ENCODE peak calls at places on chromosomes 7 and 10, in five cellular contexts. F is hepatocyte; V is CD8-positive, alpha-beta T cell; I is cardiac fibroblast; Y is foreskin fibroblast. S is an unnamed sample.

GRCh38 chr10:995559-995926 is 7.3 kb downstream of the GTPBP4 start:
- DNase-seq in F (no peak), V (no peak), I (no peak), Y (no peak), S (no peak)

GRCh38 chr10:14569274-14570060 is 205.2 kb downstream of the FAM107B start:
- DNase-seq in F (no peak), V (no peak), I (no peak), Y (no peak), S (no peak)

GRCh38 chr10:15254808-15255655 is 86.5 kb upstream of the NMT2 start:
- DNase-seq in F (no peak), V (peak), I (no peak), Y (no peak), S (peak)

GRCh38 chr10:1120761-1121160 is 64.6 kb downstream of the WDR37 start:
- DNase-seq in F (no peak), V (no peak), I (no peak), Y (no peak), S (no peak)

GRCh38 chr10:65341323-65341922 is 1584.4 kb upstream of the LRRTM3 start:
- DNase-seq in F (no peak), V (no peak), I (peak), Y (no peak), S (no peak)

GRCh38 chr7:110144599-110144998 is 946.3 kb upstream of the LRRN3 start:
- DNase-seq in F (no peak), V (no peak), I (no peak), Y (no peak), S (no peak)

GRCh38 chr7:4845740-4846142 is 16.1 kb downstream of the PAPOLB start:
- DNase-seq in F (peak), V (no peak), I (peak), Y (no peak), S (no peak)

GRCh38 chr10:107576746-107577145 is 412.2 kb upstream of the SORCS1 start:
- DNase-seq in F (no peak), V (no peak), I (no peak), Y (peak), S (no peak)

GRCh38 chr10:86580549-86580886 is 58.9 kb upstream of the WAPL start:
- DNase-seq in F (no peak), V (no peak), I (no peak), Y (no peak), S (no peak)

GRCh38 chr10:69318087-69318996 is 40.0 kb downstream of the HK1 start:
- DNase-seq in F (peak), V (peak), I (peak), Y (peak), S (peak)

GRCh38 chr10:75395955-75396860 is 5.4 kb downstream of the ZNF503 start:
- DNase-seq in F (peak), V (no peak), I (peak), Y (no peak), S (no peak)

GRCh38 chr7:1868400-1869165 is 198.5 kb downstream of the ELFN1 start:
- DNase-seq in F (no peak), V (no peak), I (no peak), Y (no peak), S (no peak)

GRCh38 chr10:126924915-126925300 is 19.7 kb downstream of the DOCK1 start:
- DNase-seq in F (no peak), V (no peak), I (peak), Y (no peak), S (no peak)

GRCh38 chr7:43534110-43534509 is 48.8 kb upstream of the STK17A start:
- DNase-seq in F (peak), V (no peak), I (no peak), Y (peak), S (no peak)

GRCh38 chr10:48884337-48885045 is 55.1 kb downstream of the LRRC18 start:
- DNase-seq in F (no peak), V (no peak), I (no peak), Y (no peak), S (no peak)

GRCh38 chr10:114323023-114323422 is 81.3 kb downstream of the AFAP1L2 start:
- DNase-seq in F (no peak), V (no peak), I (no peak), Y (no peak), S (no peak)

DNA sequence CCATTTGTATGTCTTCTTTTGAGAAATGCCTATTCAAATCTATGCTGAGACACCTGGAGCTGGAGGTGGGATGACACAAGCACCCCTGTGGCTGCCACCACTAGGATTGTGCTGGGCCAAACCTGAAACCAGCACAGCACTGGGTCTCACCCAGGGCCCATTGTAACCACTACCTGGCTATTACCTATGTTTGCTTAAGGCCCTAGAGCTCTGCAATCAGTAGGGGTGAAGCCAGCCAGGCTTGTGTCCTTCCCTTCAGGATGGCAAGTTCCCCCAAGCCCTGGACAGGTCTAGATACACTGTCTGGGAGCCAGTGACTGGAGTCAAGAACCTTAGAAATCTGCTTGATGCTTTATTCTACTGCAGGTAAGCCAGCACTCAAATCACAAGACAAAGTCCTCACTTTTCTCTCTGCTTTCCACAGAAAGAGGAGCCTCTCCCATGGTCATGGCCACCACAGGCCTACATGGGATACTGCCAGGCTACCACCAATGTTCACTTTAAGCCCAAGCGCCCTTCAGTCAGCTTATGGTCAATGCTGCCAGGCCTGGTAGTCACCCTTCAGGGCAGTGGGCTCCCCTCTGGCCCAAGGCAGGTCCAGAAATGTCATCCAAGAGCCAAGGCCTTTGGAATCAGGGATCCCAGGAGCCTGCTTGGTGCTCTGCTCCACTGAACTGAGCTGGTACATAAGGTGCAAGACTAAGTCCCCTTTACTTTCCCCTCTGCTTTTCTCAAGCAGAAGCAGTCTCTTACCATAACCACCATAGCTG is 105.3 kb downstream of the BMS1 start:
- DNase-seq in F (no peak), V (no peak), I (no peak), Y (no peak), S (no peak)
- H3K4me3 ChIP-seq in F (no peak), V (no peak), I (no peak), Y (no peak), S (no peak)

DNA sequence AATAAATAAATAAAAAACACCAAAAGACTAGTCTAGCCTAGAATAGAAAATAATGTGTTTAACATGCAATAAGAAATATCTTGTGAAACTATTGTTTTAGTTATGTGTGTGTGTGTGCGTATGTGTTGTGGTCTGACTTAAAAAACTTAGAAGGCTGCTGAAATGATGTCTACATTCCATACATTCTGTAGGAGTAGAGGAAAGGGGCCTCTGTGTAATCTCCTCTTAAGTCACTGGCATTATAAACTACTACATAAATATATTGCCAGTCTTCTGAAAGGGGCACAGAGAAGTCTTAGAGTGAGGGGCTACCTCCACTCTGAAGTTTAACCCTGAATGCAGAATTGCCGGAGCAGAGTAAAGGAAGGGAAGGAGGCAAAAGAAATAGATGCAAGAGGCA is 75.9 kb downstream of the DNAJC1 start:
- DNase-seq in F (no peak), V (no peak), I (peak), Y (peak), S (no peak)
- H3K4me3 ChIP-seq in F (no peak), V (no peak), I (no peak), Y (no peak), S (no peak)

GRCh38 chr7:149624419-149625338 is 127.1 kb upstream of the ZNF746 start:
- DNase-seq in F (peak), V (peak), I (peak), Y (peak), S (peak)

GRCh38 chr7:149625339-149625946 is 127.8 kb upstream of the ZNF746 start:
- DNase-seq in F (peak), V (peak), I (peak), Y (peak), S (peak)

GRCh38 chr7:149627911-149628310 is 130.3 kb upstream of the ZNF746 start:
- DNase-seq in F (no peak), V (no peak), I (no peak), Y (no peak), S (no peak)

GRCh38 chr7:149626972-149627371 is 129.4 kb upstream of the ZNF746 start:
- DNase-seq in F (no peak), V (no peak), I (no peak), Y (no peak), S (no peak)

GRCh38 chr7:149625947-149626392 is 128.4 kb upstream of the ZNF746 start:
- DNase-seq in F (peak), V (no peak), I (no peak), Y (peak), S (no peak)
- H3K4me3 ChIP-seq in F (no peak), V (no peak), I (no peak), Y (peak), S (no peak)

DNA sequence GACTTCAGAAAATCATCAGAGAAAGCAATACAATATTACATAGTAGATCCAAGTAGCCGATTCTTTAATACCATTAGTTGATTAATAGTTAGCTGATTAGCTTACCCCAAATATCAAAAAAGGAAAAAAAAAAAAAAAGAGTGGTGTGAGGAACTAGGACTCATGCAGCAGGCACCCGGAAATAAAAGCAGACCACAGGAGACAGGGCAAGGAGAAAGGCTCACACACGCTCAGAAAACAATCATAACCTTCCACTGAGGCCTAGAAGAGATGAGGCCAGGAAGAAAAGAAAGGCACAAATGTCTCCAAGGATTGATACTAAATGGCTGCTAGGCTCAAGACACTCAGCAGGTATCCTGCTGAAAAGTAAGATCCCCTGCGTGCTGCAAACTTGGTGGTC is 25.9 kb downstream of the TRDMT1 start:
- DNase-seq in F (no peak), V (no peak), I (peak), Y (peak), S (no peak)
- H3K4me3 ChIP-seq in F (no peak), V (peak), I (no peak), Y (no peak), S (no peak)

DNA sequence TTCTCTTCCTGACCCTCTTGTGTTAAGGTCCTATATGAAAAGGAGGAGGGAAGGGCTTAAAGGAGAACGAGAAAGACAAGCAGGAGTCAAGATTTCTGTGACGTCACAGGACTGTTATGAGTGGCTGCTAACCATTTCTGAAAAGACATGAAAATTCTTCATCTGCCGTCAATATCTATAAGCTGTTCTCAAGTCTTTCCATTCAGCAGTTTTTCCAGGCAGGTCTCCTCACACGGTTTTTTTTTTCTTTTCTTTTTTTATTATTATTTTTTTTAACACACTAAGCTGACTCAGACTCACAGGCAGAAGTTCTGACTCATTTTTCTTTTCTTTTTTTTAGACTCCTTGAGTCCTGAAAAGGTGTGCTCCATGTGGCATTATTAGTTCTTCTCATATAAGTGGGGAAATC is 72.0 kb downstream of the DGKI start:
- DNase-seq in F (no peak), V (no peak), I (peak), Y (peak), S (no peak)
- H3K4me3 ChIP-seq in F (no peak), V (no peak), I (no peak), Y (no peak), S (no peak)

DNA sequence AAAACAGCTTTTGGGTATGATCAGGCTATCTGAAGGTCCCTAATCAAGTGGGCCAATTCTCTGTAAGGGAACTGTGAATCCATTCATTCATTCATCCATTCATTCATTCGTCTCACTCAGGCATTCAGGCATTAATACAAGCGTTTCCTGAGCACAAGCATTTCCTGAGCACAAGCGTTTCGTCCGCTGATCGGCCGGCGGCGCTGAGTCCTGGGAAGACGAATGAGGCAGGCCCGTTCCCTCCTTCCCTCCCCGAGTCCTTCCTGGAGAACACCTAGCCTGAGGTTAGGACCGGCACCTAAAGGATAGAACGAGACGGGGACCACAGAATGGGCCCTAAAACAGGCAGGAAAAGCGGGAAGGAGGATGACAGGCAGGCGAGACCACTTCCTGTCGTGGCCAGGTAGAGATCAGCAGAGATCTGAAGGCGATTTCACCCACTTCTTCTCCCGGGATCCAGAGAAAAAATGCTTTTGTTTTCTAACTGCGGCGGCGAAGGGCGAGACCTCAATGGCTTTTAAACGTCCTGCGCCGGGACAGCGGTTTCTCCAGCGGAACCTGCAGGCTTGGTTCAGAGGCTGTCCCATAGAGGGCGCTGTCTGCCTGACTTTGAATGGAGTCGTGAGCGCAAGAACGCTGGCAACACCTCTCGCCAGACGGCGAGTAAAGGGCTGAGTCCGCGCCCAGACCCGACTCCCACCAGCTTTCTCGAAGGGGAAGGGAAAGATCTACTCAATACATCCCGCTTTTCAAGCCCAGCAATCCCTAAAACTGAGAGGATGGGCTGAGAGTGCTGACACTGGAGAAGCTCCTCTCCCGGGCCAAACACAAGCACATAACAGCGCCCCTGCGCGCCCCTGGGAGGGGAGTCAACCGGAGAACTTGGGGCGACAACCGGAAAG is 2.9 kb upstream of the HMX3 start:
- DNase-seq in F (peak), V (peak), I (peak), Y (peak), S (peak)
- H3K4me3 ChIP-seq in F (peak), V (peak), I (peak), Y (peak), S (peak)

GRCh38 chr7:108322899-108323298 is 133.3 kb downstream of the NRCAM start:
- DNase-seq in F (no peak), V (no peak), I (no peak), Y (no peak), S (no peak)

GRCh38 chr7:108323305-108323832 is 132.9 kb downstream of the NRCAM start:
- DNase-seq in F (no peak), V (no peak), I (no peak), Y (no peak), S (no peak)

GRCh38 chr7:108326938-108327337 is 129.3 kb downstream of the NRCAM start:
- DNase-seq in F (no peak), V (no peak), I (no peak), Y (no peak), S (no peak)

GRCh38 chr7:108321359-108321758 is 134.9 kb downstream of the NRCAM start:
- DNase-seq in F (no peak), V (no peak), I (no peak), Y (no peak), S (no peak)

DNA sequence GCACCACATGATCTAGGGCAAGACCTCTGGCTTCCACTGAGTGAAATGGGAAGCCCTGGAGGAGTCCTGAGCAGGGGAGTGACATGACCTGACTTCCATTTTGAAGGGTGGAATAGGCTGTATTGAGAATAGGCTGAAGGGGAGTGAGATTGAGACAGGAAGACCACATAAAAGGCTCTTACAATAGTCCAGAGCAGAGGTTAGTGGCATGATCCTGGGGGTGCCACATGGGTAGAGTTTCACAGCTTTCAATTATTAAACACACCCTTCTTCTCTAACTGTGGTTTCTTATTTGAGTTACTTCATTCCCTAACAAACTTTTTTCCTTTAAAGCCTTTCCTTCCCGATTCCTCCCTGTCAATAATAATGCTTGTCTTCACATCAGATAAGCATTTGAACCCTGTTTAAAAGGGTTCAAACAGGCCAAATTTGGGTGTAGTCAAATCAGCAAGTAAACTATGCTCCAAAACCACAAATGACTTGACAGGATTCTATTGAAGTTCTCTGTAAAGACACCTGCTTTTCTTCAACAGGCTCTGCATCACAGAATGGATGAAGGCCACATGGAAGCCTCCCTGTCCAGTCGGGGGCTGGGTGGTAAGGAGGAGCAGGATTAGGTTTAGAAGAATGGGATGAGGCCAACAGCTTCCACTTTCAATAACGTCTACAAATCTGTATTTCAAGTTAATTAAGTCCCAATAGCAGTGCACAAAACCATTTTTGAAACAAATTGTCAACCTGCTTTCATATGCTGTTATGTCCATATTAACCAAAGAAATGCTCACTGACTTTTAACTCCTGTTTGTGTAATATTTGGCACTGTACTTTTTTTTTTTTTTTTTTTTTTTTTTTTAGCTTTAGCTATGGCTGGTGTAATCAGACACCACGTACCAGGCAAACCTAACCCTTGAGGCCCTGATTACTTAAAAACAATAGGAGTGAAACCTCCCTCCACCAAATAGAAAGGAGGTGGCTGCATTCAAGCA is 131.9 kb downstream of the NRCAM start:
- DNase-seq in F (no peak), V (no peak), I (no peak), Y (no peak), S (no peak)
- H3K4me3 ChIP-seq in F (no peak), V (no peak), I (no peak), Y (no peak), S (no peak)

GRCh38 chr10:117632406-117632805 is 89.9 kb downstream of the EMX2 start:
- DNase-seq in F (peak), V (no peak), I (no peak), Y (no peak), S (no peak)
- H3K4me3 ChIP-seq in F (no peak), V (no peak), I (no peak), Y (no peak), S (no peak)

S was measured in Jurkat, Clone E6-1.